ENCODE peak calls at places on chromosomes 5 and 9, in six cellular contexts. One of them, this sample, is unnamed.

GRCh38 chr5:15627109-15627508 is 127.1 kb downstream of the FBXL7 start:
- DNase-seq in endothelial cell of umbilical vein: no peak
- DNase-seq in H1: no peak
- DNase-seq in K562: no peak
- DNase-seq in HCT116: no peak
- DNase-seq in A549: no peak
- DNase-seq in this sample: no peak

GRCh38 chr5:141573489-141574121 is 45.2 kb downstream of the DIAPH1 start:
- DNase-seq in HCT116: no peak
- DNase-seq in A549: no peak
- DNase-seq in H1: no peak
- DNase-seq in K562: no peak
- DNase-seq in endothelial cell of umbilical vein: no peak
- DNase-seq in this sample: no peak

GRCh38 chr9:99030082-99030481 is 74.8 kb upstream of the TGFBR1 start:
- DNase-seq in HCT116: no peak
- DNase-seq in H1: no peak
- DNase-seq in endothelial cell of umbilical vein: no peak
- DNase-seq in A549: no peak
- DNase-seq in K562: no peak
- DNase-seq in this sample: no peak

GRCh38 chr5:7884491-7885273 is 15.7 kb downstream of the MTRR start:
- DNase-seq in A549: no peak
- DNase-seq in H1: no peak
- DNase-seq in HCT116: no peak
- DNase-seq in K562: no peak
- DNase-seq in endothelial cell of umbilical vein: no peak
- DNase-seq in this sample: no peak

GRCh38 chr9:96025995-96026572 is 150.6 kb downstream of the ERCC6L2 start:
- DNase-seq in A549: no peak
- DNase-seq in endothelial cell of umbilical vein: no peak
- DNase-seq in HCT116: no peak
- DNase-seq in K562: peak; percentile 32
- DNase-seq in H1: peak; percentile 89
- DNase-seq in this sample: peak; percentile 60

GRCh38 chr5:135441256-135441915 is 5.8 kb downstream of the DCANP1 start:
- DNase-seq in H1: peak; percentile 27
- DNase-seq in endothelial cell of umbilical vein: no peak
- DNase-seq in K562: no peak
- DNase-seq in HCT116: no peak
- DNase-seq in A549: no peak
- DNase-seq in this sample: no peak

GRCh38 chr5:95617057-95617456 is 2.8 kb upstream of the GPR150 start:
- DNase-seq in endothelial cell of umbilical vein: peak; percentile 6
- DNase-seq in HCT116: no peak
- DNase-seq in K562: no peak
- DNase-seq in A549: no peak
- DNase-seq in H1: no peak
- DNase-seq in this sample: no peak

GRCh38 chr5:66869347-66869746 is 273.2 kb downstream of the MAST4 start:
- DNase-seq in H1: no peak
- DNase-seq in endothelial cell of umbilical vein: peak; percentile 46
- DNase-seq in A549: no peak
- DNase-seq in K562: no peak
- DNase-seq in HCT116: no peak
- DNase-seq in this sample: no peak

GRCh38 chr5:75234251-75234650 is 2.4 kb downstream of the ANKRD31 start:
- DNase-seq in endothelial cell of umbilical vein: no peak
- DNase-seq in A549: no peak
- DNase-seq in K562: no peak
- DNase-seq in H1: no peak
- DNase-seq in HCT116: no peak
- DNase-seq in this sample: no peak

GRCh38 chr5:445591-445990 is 2.6 kb downstream of the EXOC3 start:
- DNase-seq in endothelial cell of umbilical vein: no peak
- DNase-seq in HCT116: no peak
- DNase-seq in K562: no peak
- DNase-seq in H1: no peak
- DNase-seq in A549: no peak
- DNase-seq in this sample: no peak

GRCh38 chr5:51172853-51173635 is 210.2 kb upstream of the ISL1 start:
- DNase-seq in endothelial cell of umbilical vein: no peak
- DNase-seq in HCT116: no peak
- DNase-seq in K562: no peak
- DNase-seq in H1: peak; percentile 49
- DNase-seq in A549: no peak
- DNase-seq in this sample: no peak

GRCh38 chr5:171749365-171749764 is 36.3 kb upstream of the SMIM23 start:
- DNase-seq in A549: no peak
- DNase-seq in K562: no peak
- DNase-seq in H1: no peak
- DNase-seq in HCT116: no peak
- DNase-seq in endothelial cell of umbilical vein: no peak
- DNase-seq in this sample: no peak

GRCh38 chr9:110700953-110701352 is 32.4 kb downstream of the MUSK start:
- DNase-seq in endothelial cell of umbilical vein: peak; percentile 65
- DNase-seq in K562: no peak
- DNase-seq in A549: no peak
- DNase-seq in HCT116: no peak
- DNase-seq in H1: no peak
- DNase-seq in this sample: no peak

GRCh38 chr9:136344544-136345280 is 17.4 kb downstream of the GPSM1 start:
- DNase-seq in HCT116: no peak
- DNase-seq in A549: no peak
- DNase-seq in H1: no peak
- DNase-seq in K562: no peak
- DNase-seq in endothelial cell of umbilical vein: no peak
- DNase-seq in this sample: no peak

GRCh38 chr9:99509291-99509826 is 287.3 kb downstream of the SEC61B start:
- DNase-seq in H1: no peak
- DNase-seq in HCT116: no peak
- DNase-seq in endothelial cell of umbilical vein: no peak
- DNase-seq in K562: no peak
- DNase-seq in A549: no peak
- DNase-seq in this sample: no peak

GRCh38 chr9:131714161-131714646 is 25.7 kb downstream of the RAPGEF1 start:
- DNase-seq in H1: no peak
- DNase-seq in K562: no peak
- DNase-seq in HCT116: no peak
- DNase-seq in endothelial cell of umbilical vein: peak; percentile 99
- DNase-seq in A549: no peak
- DNase-seq in this sample: no peak

GRCh38 chr5:156595132-156595787 is 254.8 kb upstream of the PPP1R2B start:
- DNase-seq in endothelial cell of umbilical vein: no peak
- DNase-seq in K562: no peak
- DNase-seq in H1: no peak
- DNase-seq in A549: no peak
- DNase-seq in HCT116: no peak
- DNase-seq in this sample: no peak

GRCh38 chr5:38837932-38838331 is 7.9 kb upstream of the OSMR start:
- DNase-seq in H1: no peak
- DNase-seq in HCT116: no peak
- DNase-seq in K562: no peak
- DNase-seq in endothelial cell of umbilical vein: no peak
- DNase-seq in A549: no peak
- DNase-seq in this sample: no peak

GRCh38 chr9:121581775-121582600 is 69.4 kb upstream of the DAB2IP start:
- DNase-seq in endothelial cell of umbilical vein: no peak
- DNase-seq in H1: peak; percentile 60
- DNase-seq in HCT116: no peak
- DNase-seq in A549: no peak
- DNase-seq in K562: no peak
- DNase-seq in this sample: no peak

GRCh38 chr9:21711504-21711903 is 90.9 kb upstream of the MTAP start:
- DNase-seq in A549: no peak
- DNase-seq in endothelial cell of umbilical vein: no peak
- DNase-seq in H1: no peak
- DNase-seq in K562: no peak
- DNase-seq in HCT116: peak; percentile 80
- DNase-seq in this sample: no peak

GRCh38 chr5:10981927-10982326 is 220.9 kb upstream of the DAP start:
- DNase-seq in HCT116: no peak
- DNase-seq in A549: no peak
- DNase-seq in K562: no peak
- DNase-seq in endothelial cell of umbilical vein: no peak
- DNase-seq in H1: no peak
- DNase-seq in this sample: no peak
- H3K27ac ChIP-seq in HCT116: no peak overlapping the region
- H3K27ac ChIP-seq in A549: no peak overlapping the region
- H3K27ac ChIP-seq in K562: no peak overlapping the region
- H3K27ac ChIP-seq in endothelial cell of umbilical vein: no peak overlapping the region
- H3K27ac ChIP-seq in H1: no peak overlapping the region
- H3K27ac ChIP-seq in this sample: no peak overlapping the region

GRCh38 chr5:55638455-55638854 is 73.7 kb downstream of the SLC38A9 start:
- DNase-seq in A549: no peak
- DNase-seq in HCT116: no peak
- DNase-seq in endothelial cell of umbilical vein: no peak
- DNase-seq in H1: no peak
- DNase-seq in K562: no peak
- DNase-seq in this sample: no peak
- TF ChIP-seq MAX in A549: no peak
- TF ChIP-seq MAX in HCT116: no peak
- TF ChIP-seq MAX in endothelial cell of umbilical vein: no peak
- TF ChIP-seq MAX in H1: no peak
- TF ChIP-seq MAX in K562: no peak
- TF ChIP-seq MAX in this sample: no peak

GRCh38 chr5:150649828-150650712 is 9.6 kb downstream of the SYNPO start:
- DNase-seq in K562: no peak
- DNase-seq in H1: no peak
- DNase-seq in A549: no peak
- DNase-seq in endothelial cell of umbilical vein: no peak
- DNase-seq in HCT116: no peak
- DNase-seq in this sample: no peak

GRCh38 chr5:150649108-150649827 is 8.8 kb downstream of the SYNPO start:
- DNase-seq in endothelial cell of umbilical vein: no peak
- DNase-seq in HCT116: no peak
- DNase-seq in H1: no peak
- DNase-seq in K562: no peak
- DNase-seq in A549: no peak
- DNase-seq in this sample: no peak

GRCh38 chr5:150645070-150645700 is 4.7 kb downstream of the SYNPO start:
- DNase-seq in H1: no peak
- DNase-seq in A549: no peak
- DNase-seq in HCT116: no peak
- DNase-seq in endothelial cell of umbilical vein: no peak
- DNase-seq in K562: no peak
- DNase-seq in this sample: peak; percentile 67

GRCh38 chr5:150648294-150649107 is 8.0 kb downstream of the SYNPO start:
- DNase-seq in H1: no peak
- DNase-seq in endothelial cell of umbilical vein: no peak
- DNase-seq in K562: no peak
- DNase-seq in A549: no peak
- DNase-seq in HCT116: no peak
- DNase-seq in this sample: no peak

GRCh38 chr5:150647275-150648251 is 7.1 kb downstream of the SYNPO start:
- DNase-seq in HCT116: no peak
- DNase-seq in endothelial cell of umbilical vein: no peak
- DNase-seq in H1: no peak
- DNase-seq in K562: no peak
- DNase-seq in A549: no peak
- DNase-seq in this sample: no peak
- H3K27ac ChIP-seq in HCT116: no peak overlapping the region
- H3K27ac ChIP-seq in endothelial cell of umbilical vein: no peak overlapping the region
- H3K27ac ChIP-seq in H1: no peak overlapping the region
- H3K27ac ChIP-seq in K562: no peak overlapping the region
- H3K27ac ChIP-seq in A549: no peak overlapping the region
- H3K27ac ChIP-seq in this sample: no peak overlapping the region

GRCh38 chr5:88555658-88556057 is 287.0 kb upstream of the TMEM161B start:
- DNase-seq in A549: no peak
- DNase-seq in HCT116: no peak
- DNase-seq in H1: peak; percentile 44
- DNase-seq in endothelial cell of umbilical vein: no peak
- DNase-seq in K562: peak; percentile 5
- DNase-seq in this sample: no peak
- TF ChIP-seq MAX in A549: no peak
- TF ChIP-seq MAX in HCT116: no peak
- TF ChIP-seq MAX in H1: no peak
- TF ChIP-seq MAX in endothelial cell of umbilical vein: no peak
- TF ChIP-seq MAX in K562: no peak
- TF ChIP-seq MAX in this sample: no peak

DNA sequence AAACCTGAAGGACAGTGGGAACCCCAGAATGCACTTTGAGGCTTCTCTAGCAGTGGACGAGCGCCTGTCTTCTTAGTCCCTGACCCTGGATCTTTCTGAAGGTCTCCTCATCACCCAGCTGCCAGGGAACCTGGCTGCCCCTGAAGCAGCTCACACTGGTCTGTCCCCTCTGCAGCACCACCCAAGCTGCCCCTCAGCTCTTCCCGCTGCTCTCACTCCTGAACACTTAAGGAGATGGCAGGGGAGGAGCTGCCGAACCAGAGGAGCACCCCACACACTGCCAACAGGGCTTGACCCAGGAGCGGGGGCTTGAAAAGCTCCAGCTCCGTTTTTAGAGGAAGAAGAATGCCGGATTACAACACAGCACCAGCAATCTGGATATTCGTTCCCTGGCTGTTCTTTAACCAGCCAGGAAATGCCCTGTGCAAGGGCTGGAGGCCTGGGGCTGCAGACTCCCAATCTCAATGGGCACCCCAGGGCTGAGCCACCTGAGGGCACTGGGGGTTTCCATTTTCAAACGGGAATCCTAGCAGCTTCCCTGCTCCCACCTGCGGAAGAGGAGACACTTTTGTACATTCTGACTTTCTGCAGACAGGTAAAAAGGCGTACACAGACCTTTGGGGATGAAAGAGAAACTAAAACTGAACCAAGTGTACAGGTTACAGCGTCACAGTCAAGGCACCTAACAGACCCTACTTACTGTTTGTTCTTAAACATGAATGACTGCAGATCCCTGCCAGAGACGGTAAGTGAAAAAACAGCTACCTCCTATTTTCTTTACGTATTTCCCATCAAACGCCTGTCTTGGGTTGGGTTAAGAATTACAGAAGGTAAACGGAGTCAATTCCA is 36.3 kb downstream of the GOLM1 start:
- DNase-seq in endothelial cell of umbilical vein: no peak
- DNase-seq in K562: no peak
- DNase-seq in HCT116: no peak
- DNase-seq in A549: no peak
- DNase-seq in H1: no peak
- DNase-seq in this sample: no peak
- H3K27ac ChIP-seq in endothelial cell of umbilical vein: no peak overlapping the region
- H3K27ac ChIP-seq in K562: no peak overlapping the region
- H3K27ac ChIP-seq in HCT116: no peak overlapping the region
- H3K27ac ChIP-seq in A549: no peak overlapping the region
- H3K27ac ChIP-seq in H1: no peak overlapping the region
- H3K27ac ChIP-seq in this sample: no peak overlapping the region